ENCODE peak calls at places on chromosome 2, in nine cellular contexts. V, O, D, X, R, U, C, I and B are unnamed samples.

GRCh38 chr2:10794891-10795290 is 17.7 kb downstream of the PDIA6 start:
- DNase-seq in C (no peak), X (no peak), U (no peak), D (no peak), O (no peak), V (no peak), R (no peak), I (no peak), B (no peak)

GRCh38 chr2:231308631-231309414 is 86.7 kb upstream of the B3GNT7 start:
- DNase-seq in X (no peak), R (peak), V (peak), I (no peak), U (no peak), D (no peak), O (no peak), C (no peak), B (peak)

GRCh38 chr2:171365232-171365631 is 68.6 kb downstream of the METTL8 start:
- DNase-seq in X (no peak), I (no peak), C (no peak), O (no peak), U (no peak), D (no peak), V (no peak), R (no peak), B (no peak)

GRCh38 chr2:215454519-215454918 is 18.7 kb upstream of the FN1 start:
- DNase-seq in R (peak), X (no peak), U (no peak), O (no peak), V (peak), D (no peak), I (no peak), C (no peak), B (peak)

GRCh38 chr2:62477573-62477972 is 28.4 kb downstream of the TMEM17 start:
- DNase-seq in R (no peak), V (no peak), I (no peak), U (no peak), D (no peak), X (no peak), C (no peak), O (no peak), B (peak)

GRCh38 chr2:207042155-207042554 is 102.8 kb downstream of the CPO start:
- DNase-seq in X (no peak), R (no peak), V (peak), U (no peak), C (no peak), D (no peak), I (no peak), O (no peak), B (no peak)

GRCh38 chr2:16537347-16537746 is 128.3 kb downstream of the CYRIA start:
- DNase-seq in U (no peak), R (no peak), D (no peak), X (no peak), O (no peak), C (no peak), I (no peak), V (peak), B (no peak)

GRCh38 chr2:239136762-239137161 is 264.1 kb downstream of the HDAC4 start:
- DNase-seq in O (no peak), D (no peak), X (no peak), V (no peak), I (no peak), R (no peak), U (no peak), C (no peak), B (no peak)

GRCh38 chr2:127424598-127425379 is 6.6 kb downstream of the PROC start:
- DNase-seq in X (no peak), O (no peak), R (no peak), V (no peak), C (no peak), U (no peak), D (no peak), I (no peak), B (no peak)

GRCh38 chr2:152491139-152491472 is 156.1 kb downstream of the FMNL2 start:
- DNase-seq in R (no peak), D (no peak), C (no peak), X (peak), V (no peak), I (no peak), O (no peak), U (no peak), B (no peak)

GRCh38 chr2:127486247-127486912 is 39.9 kb downstream of the IWS1 start:
- DNase-seq in O (no peak), D (no peak), V (peak), I (no peak), U (no peak), R (no peak), X (no peak), C (no peak), B (no peak)